ENCODE peak calls at places on chromosomes 12 and 14, in eight cellular contexts. D, Z, V, E, W, Q, T and R are unnamed samples.

GRCh38 chr14:55699131-55700057 is 119.4 kb downstream of the KTN1 start:
- DNase-seq in D (peak; percentile 17), Z (no peak), V (no peak), E (no peak), W (peak; percentile 60), Q (no peak), T (no peak), R (no peak)

GRCh38 chr14:42110167-42110566 is 503.5 kb downstream of the LRFN5 start:
- DNase-seq in D (peak; percentile 3), Z (peak; percentile 55), V (peak; percentile 43), E (no peak), W (peak; percentile 82), Q (no peak), T (no peak), R (no peak)

GRCh38 chr12:89390802-89391673 is 38.7 kb upstream of the DUSP6 start:
- DNase-seq in D (no peak), Z (no peak), V (no peak), E (no peak), W (peak; percentile 84), Q (no peak), T (peak; percentile 78), R (no peak)

GRCh38 chr12:107441906-107442305 is 243.7 kb upstream of the PWP1 start:
- DNase-seq in D (peak; percentile 17), Z (no peak), V (peak; percentile 42), E (no peak), W (peak; percentile 62), Q (no peak), T (no peak), R (no peak)

GRCh38 chr12:124550123-124551089 is 17.0 kb downstream of the NCOR2 start:
- DNase-seq in D (no peak), Z (no peak), V (no peak), E (no peak), W (no peak), Q (no peak), T (no peak), R (no peak)

GRCh38 chr12:111129149-111129548 is 208.8 kb upstream of the MYL2 start:
- DNase-seq in D (no peak), Z (no peak), V (no peak), E (no peak), W (no peak), Q (no peak), T (no peak), R (no peak)

GRCh38 chr14:34873591-34874385 is 1.4 kb downstream of the BAZ1A start:
- DNase-seq in D (peak; percentile 89), Z (peak; percentile 79), V (peak; percentile 57), E (peak; percentile 88), W (peak; percentile 89), Q (peak; percentile 69), T (peak; percentile 91), R (peak; percentile 91)

GRCh38 chr14:21498540-21499526 is 12.3 kb downstream of the METTL3 start:
- DNase-seq in D (peak; percentile 27), Z (peak; percentile 85), V (peak; percentile 27), E (no peak), W (peak; percentile 80), Q (no peak), T (peak; percentile 58), R (peak; percentile 68)

GRCh38 chr14:69712637-69713088 is 54.3 kb upstream of the SRSF5 start:
- DNase-seq in D (peak; percentile 64), Z (peak; percentile 43), V (peak; percentile 54), E (peak; percentile 82), W (no peak), Q (no peak), T (no peak), R (no peak)

GRCh38 chr12:101939856-101940265 is 62.5 kb downstream of the DRAM1 start:
- DNase-seq in D (peak; percentile 71), Z (peak; percentile 84), V (peak; percentile 72), E (peak; percentile 60), W (peak; percentile 91), Q (peak; percentile 26), T (peak; percentile 79), R (peak; percentile 69)

GRCh38 chr12:77895699-77896098 is 65.0 kb downstream of the NAV3 start:
- DNase-seq in D (no peak), Z (no peak), V (no peak), E (no peak), W (no peak), Q (no peak), T (no peak), R (no peak)

GRCh38 chr14:101084436-101084826 is 180.9 kb upstream of the RTL1 start:
- DNase-seq in D (no peak), Z (no peak), V (no peak), E (no peak), W (no peak), Q (no peak), T (no peak), R (no peak)

GRCh38 chr14:100590726-100591452 is 3.7 kb upstream of the BEGAIN start:
- DNase-seq in D (no peak), Z (no peak), V (no peak), E (no peak), W (no peak), Q (no peak), T (no peak), R (no peak)

GRCh38 chr12:49661191-49661590 is 37.8 kb downstream of the PRPF40B start:
- DNase-seq in D (no peak), Z (no peak), V (peak; percentile 55), E (no peak), W (no peak), Q (no peak), T (no peak), R (no peak)

GRCh38 chr14:106848330-106849121 is 1322.1 kb downstream of the TMEM121 start:
- DNase-seq in D (peak; percentile 64), Z (no peak), V (no peak), E (no peak), W (no peak), Q (no peak), T (no peak), R (no peak)

GRCh38 chr12:124185970-124186686 is 108.8 kb upstream of the RFLNA start:
- DNase-seq in D (no peak), Z (peak; percentile 69), V (no peak), E (no peak), W (no peak), Q (no peak), T (no peak), R (no peak)

GRCh38 chr12:45725631-45726593 is 3.6 kb upstream of the ARID2 start:
- DNase-seq in D (peak; percentile 17), Z (peak; percentile 49), V (peak; percentile 62), E (no peak), W (peak; percentile 66), Q (no peak), T (peak; percentile 56), R (peak; percentile 65)

GRCh38 chr14:59455411-59455810 is 9.8 kb downstream of the GPR135 start:
- DNase-seq in D (no peak), Z (no peak), V (no peak), E (no peak), W (peak; percentile 79), Q (no peak), T (no peak), R (no peak)

DNA sequence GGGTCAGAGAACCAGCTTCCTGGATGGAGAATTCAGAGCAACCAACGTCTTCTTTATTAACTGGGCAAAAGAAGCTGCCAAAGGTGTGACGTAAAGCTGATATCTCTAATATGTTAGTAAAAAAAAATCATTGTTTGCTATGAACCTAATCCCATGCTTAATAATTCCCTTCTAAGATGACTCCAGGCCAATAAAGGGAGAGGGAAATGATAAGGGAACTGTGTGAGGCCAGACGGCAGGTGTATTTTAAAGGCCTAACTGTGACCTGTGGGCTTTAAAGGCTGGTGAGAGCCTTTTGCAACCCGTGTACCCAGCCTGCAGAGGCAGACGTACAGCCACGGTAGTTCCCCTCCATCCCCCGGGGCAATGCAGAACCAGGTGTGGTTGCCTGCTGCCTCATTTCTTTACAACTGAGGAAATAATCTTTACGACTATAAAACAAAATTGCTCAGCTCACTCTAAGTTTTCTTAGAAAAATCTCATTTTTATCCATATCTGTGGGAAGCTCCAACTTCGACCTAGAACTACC is 370.6 kb downstream of the EGLN3 start:
- DNase-seq in D (no peak), Z (no peak), V (no peak), E (no peak), W (no peak), Q (no peak), T (no peak), R (no peak)
- H3K27ac ChIP-seq in D (no peak overlapping the region), Z (no peak overlapping the region), V (no peak overlapping the region), E (no peak overlapping the region), W (no peak overlapping the region), Q (no peak overlapping the region), T (no peak overlapping the region), R (no peak overlapping the region)

DNA sequence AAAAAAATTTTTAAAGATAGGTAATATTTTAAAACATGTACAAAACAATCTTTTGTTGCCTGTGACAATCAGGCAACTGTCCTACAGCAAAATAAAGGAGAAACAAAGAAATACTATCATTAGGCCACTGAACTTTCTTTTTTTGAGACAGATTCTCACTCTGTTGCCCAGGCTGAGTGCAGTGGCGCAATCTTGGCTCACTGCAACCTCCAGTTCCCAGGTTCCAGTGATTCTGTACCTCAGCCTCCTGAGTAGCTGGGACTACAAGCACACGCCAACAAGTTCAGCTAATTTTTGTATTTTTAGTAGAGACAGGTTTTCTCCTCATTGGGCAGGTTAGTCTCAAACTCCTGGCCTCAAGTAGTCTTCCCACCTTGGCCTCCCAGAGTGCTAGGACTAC is 16.6 kb downstream of the RPAP3 start:
- DNase-seq in D (no peak), Z (no peak), V (no peak), E (no peak), W (no peak), Q (no peak), T (no peak), R (no peak)
- H3K36me3 ChIP-seq in D (no peaks in the 10 kb centered on the region), Z (peaks cover 18% of the 10 kb centered on the region), V (no peaks in the 10 kb centered on the region), E (peaks cover 6% of the 10 kb centered on the region), W (peaks cover 18% of the 10 kb centered on the region), Q (no peaks in the 10 kb centered on the region), T (peaks cover 76% of the 10 kb centered on the region), R (peaks cover 7% of the 10 kb centered on the region)

GRCh38 chr14:46651526-46652144 is at the start of gene RPL10L:
- DNase-seq in D (no peak), Z (peak; percentile 2), V (no peak), E (no peak), W (no peak), Q (no peak), T (peak; percentile 12), R (no peak)

DNA sequence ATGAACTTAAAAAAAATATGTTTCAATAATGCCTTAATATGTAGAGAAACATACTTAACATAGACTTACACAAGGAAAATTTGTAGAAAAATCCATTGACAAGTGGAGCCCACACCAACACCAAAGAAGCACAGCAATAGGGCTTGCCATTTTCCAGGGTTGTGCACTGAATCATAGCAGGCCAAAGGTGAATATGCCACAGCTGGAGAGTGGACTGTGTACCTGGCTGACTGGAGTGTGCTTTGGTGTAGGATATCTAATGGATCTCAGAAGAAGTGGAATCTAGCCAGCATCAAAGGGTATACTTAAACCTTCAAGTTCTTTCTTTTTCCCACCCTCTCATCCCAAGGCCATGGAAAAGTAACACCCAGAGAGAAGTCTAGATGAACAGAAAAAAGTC is 4.8 kb downstream of the RPL10L start:
- DNase-seq in D (no peak), Z (no peak), V (no peak), E (no peak), W (no peak), Q (no peak), T (no peak), R (no peak)
- H3K9me3 ChIP-seq in D (no peaks in the 10 kb centered on the region), Z (no peaks in the 10 kb centered on the region), V (no peaks in the 10 kb centered on the region), E (no peaks in the 10 kb centered on the region), W (peaks cover 6% of the 10 kb centered on the region), Q (no peaks in the 10 kb centered on the region), T (peaks cover 2% of the 10 kb centered on the region), R (no peaks in the 10 kb centered on the region)

DNA sequence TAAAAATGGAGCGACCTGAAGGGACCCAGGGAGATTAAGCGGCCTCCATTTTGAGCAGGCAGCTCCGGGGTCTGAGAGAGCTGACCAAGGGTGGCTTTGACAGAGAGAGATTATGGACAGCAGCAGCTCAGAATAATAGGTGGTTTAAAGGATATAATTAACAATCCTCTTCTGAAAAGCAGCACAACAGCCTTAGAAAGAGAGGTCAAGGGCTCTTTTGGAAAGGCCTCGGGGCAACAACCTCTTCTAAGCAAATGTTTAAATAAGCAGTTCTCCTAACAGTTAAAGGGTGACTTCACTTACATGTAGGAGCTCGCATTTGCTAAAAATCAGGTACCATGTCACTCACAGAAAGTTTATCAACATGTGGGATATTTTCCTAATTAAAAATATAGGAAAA is 87.2 kb upstream of the FRMD6 start:
- DNase-seq in D (no peak), Z (no peak), V (no peak), E (no peak), W (no peak), Q (no peak), T (no peak), R (no peak)
- H3K27ac ChIP-seq in D (no peak overlapping the region), Z (no peak overlapping the region), V (no peak overlapping the region), E (no peak overlapping the region), W (no peak overlapping the region), Q (no peak overlapping the region), T (no peak overlapping the region), R (no peak overlapping the region)